ENCODE peak calls at places on chromosomes 11 and 22, in six cellular contexts. Q, B, V, U, X and W are unnamed samples.

GRCh38 chr11:106276859-106277436 is 199.5 kb downstream of the AASDHPPT start:
- DNase-seq in Q (no peak), B (peak), V (no peak), U (peak), X (peak), W (no peak)

GRCh38 chr11:34337016-34337415 is 20.8 kb downstream of the ABTB2 start:
- DNase-seq in Q (no peak), B (no peak), V (no peak), U (no peak), X (no peak), W (no peak)

GRCh38 chr22:37762389-37762836 is 45.3 kb upstream of the GCAT start:
- DNase-seq in Q (no peak), B (no peak), V (no peak), U (no peak), X (no peak), W (no peak)

GRCh38 chr11:58330861-58331260 is 28.0 kb downstream of the OR5B17 start:
- DNase-seq in Q (no peak), B (no peak), V (no peak), U (no peak), X (no peak), W (no peak)

GRCh38 chr11:34263462-34264186 is 94.2 kb downstream of the ABTB2 start:
- DNase-seq in Q (peak), B (peak), V (peak), U (no peak), X (peak), W (peak)

GRCh38 chr11:69573751-69574382 is 67.1 kb upstream of the CCND1 start:
- DNase-seq in Q (no peak), B (no peak), V (peak), U (no peak), X (no peak), W (no peak)

GRCh38 chr22:49292909-49293308 is 534.8 kb downstream of the BRD1 start:
- DNase-seq in Q (no peak), B (no peak), V (no peak), U (no peak), X (no peak), W (no peak)

GRCh38 chr11:88489030-88489429 is 151.5 kb upstream of the CTSC start:
- DNase-seq in Q (no peak), B (no peak), V (no peak), U (no peak), X (no peak), W (no peak)

GRCh38 chr11:87358461-87358860 is 320.7 kb downstream of the TMEM135 start:
- DNase-seq in Q (no peak), B (no peak), V (no peak), U (no peak), X (no peak), W (no peak)

GRCh38 chr22:32531228-32531627 is 56.6 kb downstream of the FBXO7 start:
- DNase-seq in Q (peak), B (no peak), V (no peak), U (no peak), X (no peak), W (no peak)

GRCh38 chr22:26756675-26757293 is 99.4 kb downstream of the MIAT start:
- DNase-seq in Q (peak), B (peak), V (peak), U (peak), X (peak), W (peak)